ENCODE peak calls at places on chromosomes 2 and 18, in six cellular contexts. W is mesenchymal stem cell, U is H1, N is H9, O is trophoblast cell, P is IMR-90. H is an unnamed sample.

GRCh38 chr2:50491541-50492114 is 540.3 kb downstream of the NRXN1 start:
- DNase-seq in W (peak; percentile 33), U (no peak), N (no peak), O (no peak), P (peak; percentile 44), H (peak; percentile 4)

GRCh38 chr2:106104332-106105062 is 89.6 kb downstream of the UXS1 start:
- DNase-seq in W (peak; percentile 67), U (peak; percentile 36), N (peak; percentile 67), O (peak; percentile 55), P (peak; percentile 66), H (peak; percentile 54)

GRCh38 chr2:238635637-238636036 is 208.9 kb downstream of the ASB1 start:
- DNase-seq in W (peak; percentile 75), U (no peak), N (no peak), O (no peak), P (no peak), H (no peak)

GRCh38 chr2:240105982-240106381 is 30.1 kb downstream of the COPS9 start:
- DNase-seq in W (no peak), U (no peak), N (no peak), O (no peak), P (no peak), H (no peak)

GRCh38 chr2:6880200-6880733 is 2.7 kb downstream of the RSAD2 start:
- DNase-seq in W (peak; percentile 17), U (no peak), N (no peak), O (no peak), P (no peak), H (no peak)

GRCh38 chr18:47758000-47758399 is 172.5 kb downstream of the SMAD2 start:
- DNase-seq in W (peak; percentile 5), U (no peak), N (no peak), O (no peak), P (no peak), H (no peak)

GRCh38 chr2:21317131-21317530 is 193.4 kb downstream of the TDRD15 start:
- DNase-seq in W (peak; percentile 50), U (peak; percentile 15), N (peak; percentile 62), O (peak; percentile 52), P (peak; percentile 8), H (peak; percentile 76)

GRCh38 chr2:200354823-200355751 is 48.6 kb downstream of the SPATS2L start:
- DNase-seq in W (no peak), U (no peak), N (no peak), O (peak; percentile 7), P (no peak), H (no peak)

GRCh38 chr2:65436169-65436824 is 3.9 kb upstream of the SPRED2 start:
- DNase-seq in W (peak; percentile 98), U (no peak), N (peak; percentile 72), O (peak; percentile 84), P (peak; percentile 96), H (peak; percentile 73)

GRCh38 chr2:44801289-44801675 is 140.2 kb upstream of the SIX3 start:
- DNase-seq in W (no peak), U (peak; percentile 84), N (peak; percentile 83), O (no peak), P (no peak), H (no peak)

GRCh38 chr18:5073026-5073944 is 123.8 kb downstream of the AKAIN1 start:
- DNase-seq in W (peak; percentile 3), U (no peak), N (peak; percentile 38), O (peak; percentile 37), P (peak; percentile 15), H (peak; percentile 35)

GRCh38 chr18:21361297-21361880 is 119.4 kb downstream of the GREB1L start:
- DNase-seq in W (no peak), U (no peak), N (no peak), O (no peak), P (no peak), H (no peak)

GRCh38 chr18:35186491-35187034 is 54.3 kb upstream of the ZNF397 start:
- DNase-seq in W (no peak), U (no peak), N (no peak), O (peak; percentile 1), P (no peak), H (no peak)

GRCh38 chr2:132656213-132656612 is 13.8 kb downstream of the LYPD1 start:
- DNase-seq in W (no peak), U (no peak), N (no peak), O (no peak), P (peak; percentile 48), H (no peak)

GRCh38 chr2:19714926-19715325 is 186.9 kb downstream of the TTC32 start:
- DNase-seq in W (no peak), U (no peak), N (no peak), O (no peak), P (peak; percentile 54), H (no peak)

GRCh38 chr2:40150206-40150765 is 301.6 kb downstream of the SLC8A1 start:
- DNase-seq in W (no peak), U (no peak), N (no peak), O (no peak), P (no peak), H (peak; percentile 3)

GRCh38 chr2:189175869-189176431 is 3.6 kb downstream of the COL5A2 start:
- DNase-seq in W (no peak), U (no peak), N (no peak), O (no peak), P (no peak), H (no peak)

GRCh38 chr2:60794271-60794863 is 38.3 kb downstream of the PAPOLG start:
- DNase-seq in W (peak; percentile 29), U (no peak), N (no peak), O (no peak), P (peak; percentile 27), H (no peak)

GRCh38 chr2:18311413-18311812 is 249.0 kb downstream of the RDH14 start:
- DNase-seq in W (peak; percentile 73), U (no peak), N (no peak), O (no peak), P (peak; percentile 64), H (no peak)

GRCh38 chr2:229084467-229084866 is 186.6 kb downstream of the PID1 start:
- DNase-seq in W (no peak), U (no peak), N (no peak), O (no peak), P (no peak), H (no peak)

GRCh38 chr2:6181525-6182270 is 489.5 kb downstream of the SOX11 start:
- DNase-seq in W (peak; percentile 88), U (no peak), N (no peak), O (no peak), P (peak; percentile 94), H (no peak)

GRCh38 chr2:186136860-186137259 is 349.2 kb upstream of the ZC3H15 start:
- DNase-seq in W (no peak), U (no peak), N (no peak), O (no peak), P (no peak), H (no peak)

GRCh38 chr2:44902767-44903166 is 38.7 kb upstream of the SIX3 start:
- DNase-seq in W (no peak), U (no peak), N (no peak), O (no peak), P (no peak), H (no peak)

GRCh38 chr2:1749750-1750149 is 5.4 kb upstream of the PXDN start:
- DNase-seq in W (no peak), U (no peak), N (no peak), O (no peak), P (no peak), H (no peak)

GRCh38 chr2:98269274-98269673 is 77.0 kb upstream of the CNGA3 start:
- DNase-seq in W (peak; percentile 71), U (no peak), N (peak; percentile 46), O (peak; percentile 42), P (peak; percentile 63), H (peak; percentile 36)

DNA sequence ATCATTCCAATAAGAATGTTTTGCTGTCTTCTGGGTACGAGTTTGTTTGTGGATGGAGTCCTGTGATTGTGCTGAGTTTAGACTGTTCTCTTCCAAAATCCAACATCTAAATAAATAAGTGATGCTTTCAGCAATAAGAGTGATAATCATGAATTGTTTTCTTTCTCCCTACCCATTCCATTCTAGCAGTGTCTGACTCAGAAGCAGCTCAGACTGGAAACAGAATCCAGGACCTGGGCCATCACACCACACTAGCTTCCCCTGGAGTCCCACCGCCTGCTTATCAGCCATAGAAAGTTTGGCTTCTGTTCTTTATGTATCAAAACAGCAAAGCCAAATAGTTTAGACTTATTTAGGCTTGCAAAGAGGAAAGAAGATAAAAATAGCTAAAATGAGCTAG is 76.4 kb upstream of the CNGA3 start:
- DNase-seq in W (peak; percentile 5), U (no peak), N (no peak), O (no peak), P (peak; percentile 7), H (no peak)
- H3K18ac ChIP-seq in W (no peak overlapping the region), U (no peak overlapping the region), N (no peak overlapping the region), O (no peak overlapping the region), P (no peak overlapping the region), H (no peak overlapping the region)

GRCh38 chr2:96760036-96760985 is at the start of gene CNNM4:
- DNase-seq in W (peak; percentile 90), U (peak; percentile 80), N (peak; percentile 97), O (peak; percentile 84), P (peak; percentile 86), H (peak; percentile 91)

GRCh38 chr2:96759548-96759947 is 1.2 kb upstream of the CNNM4 start:
- DNase-seq in W (no peak), U (no peak), N (no peak), O (no peak), P (no peak), H (no peak)

GRCh38 chr2:96758987-96759386 is 1.7 kb upstream of the CNNM4 start:
- DNase-seq in W (no peak), U (no peak), N (no peak), O (no peak), P (no peak), H (no peak)

GRCh38 chr2:96756788-96757476 is 3.8 kb upstream of the CNNM4 start:
- DNase-seq in W (no peak), U (no peak), N (no peak), O (no peak), P (no peak), H (no peak)

DNA sequence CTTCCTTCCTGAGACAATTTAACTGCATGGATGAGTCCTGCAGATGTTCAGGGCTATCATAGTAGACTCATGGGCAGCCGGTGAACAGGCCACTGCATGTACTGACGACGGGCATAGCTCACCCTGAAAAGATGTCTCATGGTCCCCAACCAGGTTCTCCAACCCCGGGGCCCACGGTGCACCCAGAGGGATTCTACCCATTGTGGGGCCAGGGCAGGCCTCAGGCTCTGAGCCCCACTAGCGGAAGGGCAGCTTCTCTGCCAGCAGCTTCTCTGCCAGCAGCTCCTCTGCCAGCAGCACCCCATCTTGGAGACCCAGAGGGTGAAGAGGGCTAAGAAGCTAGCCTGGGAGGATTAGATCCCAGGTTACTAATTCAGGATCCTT is 3.2 kb upstream of the CNNM4 start:
- DNase-seq in W (no peak), U (no peak), N (no peak), O (no peak), P (no peak), H (no peak)
- H2AFZ ChIP-seq in W (no peak overlapping the region), U (peak overlapping the region; percentile 43), N (no peak overlapping the region), O (no peak overlapping the region), P (no peak overlapping the region), H (no peak overlapping the region)

GRCh38 chr2:36675579-36675978 is 20.9 kb upstream of the VIT start:
- DNase-seq in W (no peak), U (no peak), N (no peak), O (no peak), P (no peak), H (no peak)
- H3K4me1 ChIP-seq in W (no peaks in the 10 kb centered on the region), U (peaks cover 3% of the 10 kb centered on the region), N (no peaks in the 10 kb centered on the region), O (peaks cover under 1% of the 10 kb centered on the region), P (peaks cover 12% of the 10 kb centered on the region), H (no peaks in the 10 kb centered on the region)

GRCh38 chr2:227471924-227472264 is at the start of gene AGFG1:
- DNase-seq in W (peak; percentile 81), U (no peak), N (peak; percentile 86), O (peak; percentile 79), P (peak; percentile 67), H (peak; percentile 77)
- H3K18ac ChIP-seq in W (peak within 1 kb of the TSS; percentile 75), U (peak within 1 kb of the TSS; percentile 83), N (peak within 1 kb of the TSS; percentile 66), O (peak within 1 kb of the TSS; percentile 46), P (peak within 1 kb of the TSS; percentile 70), H (peak within 1 kb of the TSS; percentile 97)

GRCh38 chr2:102983786-102984185 is 222.0 kb downstream of the TMEM182 start:
- DNase-seq in W (no peak), U (no peak), N (no peak), O (no peak), P (no peak), H (no peak)
- H2AFZ ChIP-seq in W (no peak overlapping the region), U (no peak overlapping the region), N (no peak overlapping the region), O (no peak overlapping the region), P (no peak overlapping the region), H (no peak overlapping the region)